ENCODE peak calls at places on chromosomes 11 and 22, in four cellular contexts. One of them, this sample, is unnamed.

GRCh38 chr11:92152245-92152644 is 72.4 kb upstream of the FAT3 start:
- DNase-seq in SK-N-MC: no peak
- DNase-seq in GM12878: no peak
- DNase-seq in endothelial cell of umbilical vein: no peak
- DNase-seq in this sample: no peak

GRCh38 chr11:36155301-36155700 is 133.9 kb downstream of the COMMD9 start:
- DNase-seq in SK-N-MC: no peak
- DNase-seq in endothelial cell of umbilical vein: no peak
- DNase-seq in GM12878: no peak
- DNase-seq in this sample: no peak

GRCh38 chr11:86980397-86980796 is 25.2 kb upstream of the FZD4 start:
- DNase-seq in GM12878: no peak
- DNase-seq in endothelial cell of umbilical vein: no peak
- DNase-seq in SK-N-MC: no peak
- DNase-seq in this sample: no peak

GRCh38 chr11:111718436-111719325 is 47.5 kb downstream of the PPP2R1B start:
- DNase-seq in GM12878: no peak
- DNase-seq in SK-N-MC: no peak
- DNase-seq in endothelial cell of umbilical vein: peak
- DNase-seq in this sample: no peak

GRCh38 chr22:36823177-36823839 is 6.5 kb upstream of the PVALB start:
- DNase-seq in SK-N-MC: no peak
- DNase-seq in endothelial cell of umbilical vein: peak
- DNase-seq in GM12878: no peak
- DNase-seq in this sample: no peak

GRCh38 chr11:47498584-47499152 is 49.7 kb upstream of the RAPSN start:
- DNase-seq in SK-N-MC: no peak
- DNase-seq in endothelial cell of umbilical vein: peak
- DNase-seq in GM12878: no peak
- DNase-seq in this sample: no peak

GRCh38 chr22:38957808-38958207 is 399 bp downstream of the APOBEC3A start:
- DNase-seq in SK-N-MC: no peak
- DNase-seq in endothelial cell of umbilical vein: no peak
- DNase-seq in GM12878: no peak
- DNase-seq in this sample: no peak

GRCh38 chr11:76793391-76793811 is 10.2 kb downstream of the TSKU start:
- DNase-seq in SK-N-MC: no peak
- DNase-seq in GM12878: no peak
- DNase-seq in endothelial cell of umbilical vein: no peak
- DNase-seq in this sample: no peak

GRCh38 chr11:2512431-2513407 is 67.9 kb downstream of the KCNQ1 start:
- DNase-seq in SK-N-MC: no peak
- DNase-seq in GM12878: no peak
- DNase-seq in endothelial cell of umbilical vein: no peak
- DNase-seq in this sample: no peak

GRCh38 chr11:21634491-21634890 is 558.4 kb upstream of the ANO5 start:
- DNase-seq in SK-N-MC: peak
- DNase-seq in endothelial cell of umbilical vein: no peak
- DNase-seq in GM12878: no peak
- DNase-seq in this sample: no peak

GRCh38 chr22:38724926-38725571 is 19.3 kb downstream of the GTPBP1 start:
- DNase-seq in GM12878: no peak
- DNase-seq in SK-N-MC: no peak
- DNase-seq in endothelial cell of umbilical vein: peak
- DNase-seq in this sample: no peak

GRCh38 chr11:44127130-44127529 is 31.7 kb downstream of the EXT2 start:
- DNase-seq in endothelial cell of umbilical vein: no peak
- DNase-seq in SK-N-MC: no peak
- DNase-seq in GM12878: no peak
- DNase-seq in this sample: no peak

GRCh38 chr11:125305346-125305745 is 140.8 kb downstream of the PKNOX2 start:
- DNase-seq in SK-N-MC: no peak
- DNase-seq in GM12878: no peak
- DNase-seq in endothelial cell of umbilical vein: no peak
- DNase-seq in this sample: no peak

GRCh38 chr11:105100206-105100605 is 39.4 kb downstream of the CARD18 start:
- DNase-seq in GM12878: no peak
- DNase-seq in endothelial cell of umbilical vein: peak
- DNase-seq in SK-N-MC: no peak
- DNase-seq in this sample: no peak

GRCh38 chr22:38503021-38503420 is 3.1 kb downstream of the DDX17 start:
- DNase-seq in SK-N-MC: no peak
- DNase-seq in GM12878: no peak
- DNase-seq in endothelial cell of umbilical vein: peak
- DNase-seq in this sample: no peak

GRCh38 chr22:49570032-49570848 is 257.4 kb downstream of the BRD1 start:
- DNase-seq in endothelial cell of umbilical vein: no peak
- DNase-seq in SK-N-MC: no peak
- DNase-seq in GM12878: no peak
- DNase-seq in this sample: no peak

GRCh38 chr11:92008249-92008648 is 216.4 kb upstream of the FAT3 start:
- DNase-seq in endothelial cell of umbilical vein: no peak
- DNase-seq in GM12878: no peak
- DNase-seq in SK-N-MC: no peak
- DNase-seq in this sample: no peak

GRCh38 chr22:29700949-29701927 is 18.6 kb upstream of the CABP7 start:
- DNase-seq in SK-N-MC: no peak
- DNase-seq in endothelial cell of umbilical vein: peak
- DNase-seq in GM12878: no peak
- DNase-seq in this sample: no peak

GRCh38 chr11:134583397-134583990 is 171.5 kb upstream of the B3GAT1 start:
- DNase-seq in SK-N-MC: no peak
- DNase-seq in GM12878: no peak
- DNase-seq in endothelial cell of umbilical vein: no peak
- DNase-seq in this sample: peak

GRCh38 chr11:17524221-17524620 is 20.0 kb downstream of the USH1C start:
- DNase-seq in endothelial cell of umbilical vein: no peak
- DNase-seq in GM12878: no peak
- DNase-seq in SK-N-MC: no peak
- DNase-seq in this sample: no peak
- TF ChIP-seq POLR2AphosphoS5 in endothelial cell of umbilical vein: no peak
- TF ChIP-seq POLR2AphosphoS5 in GM12878: no peak
- TF ChIP-seq POLR2AphosphoS5 in SK-N-MC: no peak
- TF ChIP-seq POLR2AphosphoS5 in this sample: no peak

GRCh38 chr22:40531951-40532900 is 104.3 kb downstream of the MRTFA start:
- DNase-seq in SK-N-MC: no peak
- DNase-seq in GM12878: no peak
- DNase-seq in endothelial cell of umbilical vein: no peak
- DNase-seq in this sample: no peak
- H3K4me3 ChIP-seq in SK-N-MC: peak
- H3K4me3 ChIP-seq in GM12878: peak
- H3K4me3 ChIP-seq in endothelial cell of umbilical vein: no peak
- H3K4me3 ChIP-seq in this sample: peak

GRCh38 chr11:118519549-118519948 is 7.7 kb upstream of the TTC36 start:
- DNase-seq in SK-N-MC: no peak
- DNase-seq in endothelial cell of umbilical vein: no peak
- DNase-seq in GM12878: no peak
- DNase-seq in this sample: no peak
- TF ChIP-seq POLR2AphosphoS5 in SK-N-MC: no peak
- TF ChIP-seq POLR2AphosphoS5 in endothelial cell of umbilical vein: no peak
- TF ChIP-seq POLR2AphosphoS5 in GM12878: no peak
- TF ChIP-seq POLR2AphosphoS5 in this sample: no peak

GRCh38 chr11:129324533-129325175 is 51.0 kb upstream of the BARX2 start:
- DNase-seq in SK-N-MC: no peak
- DNase-seq in GM12878: no peak
- DNase-seq in endothelial cell of umbilical vein: no peak
- DNase-seq in this sample: no peak
- H3K4me3 ChIP-seq in SK-N-MC: no peak
- H3K4me3 ChIP-seq in GM12878: no peak
- H3K4me3 ChIP-seq in endothelial cell of umbilical vein: no peak
- H3K4me3 ChIP-seq in this sample: no peak

GRCh38 chr11:102534261-102534872 is 3.8 kb upstream of the MMP7 start:
- DNase-seq in GM12878: no peak
- DNase-seq in endothelial cell of umbilical vein: no peak
- DNase-seq in SK-N-MC: no peak
- DNase-seq in this sample: no peak

GRCh38 chr11:102544594-102544993 is 14.0 kb upstream of the MMP7 start:
- DNase-seq in endothelial cell of umbilical vein: no peak
- DNase-seq in GM12878: no peak
- DNase-seq in SK-N-MC: no peak
- DNase-seq in this sample: no peak

DNA sequence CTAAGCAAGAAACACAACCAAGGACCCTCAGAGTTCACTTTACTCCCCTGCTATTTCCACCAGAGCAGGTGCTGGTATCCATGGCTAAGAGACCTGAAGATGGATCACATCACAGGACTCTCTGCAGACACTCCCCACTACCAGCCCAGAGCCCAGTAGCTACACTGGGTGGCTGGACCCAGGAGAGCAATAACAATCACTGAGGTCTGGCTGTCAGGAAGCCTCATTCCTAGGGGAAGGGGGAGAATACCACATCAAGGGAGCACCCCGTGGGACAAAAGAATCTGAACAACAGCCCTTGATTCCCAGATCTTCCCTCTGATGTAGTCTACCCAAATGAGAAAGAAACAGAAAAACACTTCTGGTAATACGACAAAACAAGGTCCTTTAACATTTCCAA is 9.0 kb upstream of the MMP7 start:
- DNase-seq in GM12878: no peak
- DNase-seq in SK-N-MC: no peak
- DNase-seq in endothelial cell of umbilical vein: no peak
- DNase-seq in this sample: no peak
- TF ChIP-seq POLR2AphosphoS5 in GM12878: no peak
- TF ChIP-seq POLR2AphosphoS5 in SK-N-MC: no peak
- TF ChIP-seq POLR2AphosphoS5 in endothelial cell of umbilical vein: no peak
- TF ChIP-seq POLR2AphosphoS5 in this sample: no peak

GRCh38 chr22:19504900-19505734 is 19.1 kb downstream of the CLDN5 start:
- DNase-seq in GM12878: no peak
- DNase-seq in SK-N-MC: no peak
- DNase-seq in endothelial cell of umbilical vein: no peak
- DNase-seq in this sample: no peak
- H3K4me3 ChIP-seq in GM12878: no peak
- H3K4me3 ChIP-seq in SK-N-MC: no peak
- H3K4me3 ChIP-seq in endothelial cell of umbilical vein: no peak
- H3K4me3 ChIP-seq in this sample: no peak

GRCh38 chr11:118889796-118890195 is 6.1 kb downstream of the CXCR5 start:
- DNase-seq in SK-N-MC: no peak
- DNase-seq in GM12878: no peak
- DNase-seq in endothelial cell of umbilical vein: no peak
- DNase-seq in this sample: no peak
- TF ChIP-seq POLR2AphosphoS5 in SK-N-MC: no peak
- TF ChIP-seq POLR2AphosphoS5 in GM12878: no peak
- TF ChIP-seq POLR2AphosphoS5 in endothelial cell of umbilical vein: no peak
- TF ChIP-seq POLR2AphosphoS5 in this sample: peak

GRCh38 chr11:65160643-65161042 is 9.4 kb upstream of the SPDYC start:
- DNase-seq in GM12878: no peak
- DNase-seq in endothelial cell of umbilical vein: no peak
- DNase-seq in SK-N-MC: no peak
- DNase-seq in this sample: no peak
- H3K4me3 ChIP-seq in GM12878: no peak
- H3K4me3 ChIP-seq in endothelial cell of umbilical vein: no peak
- H3K4me3 ChIP-seq in SK-N-MC: no peak
- H3K4me3 ChIP-seq in this sample: no peak